ENCODE peak calls at places on chromosomes 11 and 22, in seven cellular contexts. M is AG09309, H is suprapubic skin, V is A549, Z is Peyer's patch, K is right atrium auricular region, W is body of pancreas. D is an unnamed sample.

GRCh38 chr22:25630446-25630845 is 66.0 kb downstream of the GRK3 start:
- DNase-seq in K (no peak), Z (no peak), W (no peak), H (no peak), V (no peak), M (no peak), D (no peak)

GRCh38 chr11:63888170-63889086 is 28.5 kb downstream of the RCOR2 start:
- DNase-seq in Z (peak; percentile 72), W (peak; percentile 78), V (peak; percentile 32), H (no peak), K (peak; percentile 73), M (no peak), D (peak; percentile 81)

GRCh38 chr11:67356867-67357561 is 3.7 kb upstream of the POLD4 start:
- DNase-seq in V (peak; percentile 90), M (no peak), H (no peak), W (peak; percentile 75), Z (peak; percentile 53), K (peak; percentile 78), D (peak; percentile 66)

GRCh38 chr22:30887861-30888260 is 80.7 kb downstream of the MORC2 start:
- DNase-seq in K (no peak), W (no peak), M (no peak), V (no peak), H (peak; percentile 58), Z (no peak), D (no peak)

GRCh38 chr11:64003807-64004589 is 17.8 kb downstream of the OTUB1 start:
- DNase-seq in W (peak; percentile 26), K (no peak), H (no peak), M (no peak), Z (no peak), V (peak; percentile 73), D (no peak)

GRCh38 chr11:37504925-37505324 is 906.9 kb upstream of the RAG2 start:
- DNase-seq in W (no peak), Z (no peak), M (no peak), H (no peak), V (no peak), K (no peak), D (peak; percentile 97)

GRCh38 chr11:87097582-87097981 is 59.8 kb downstream of the TMEM135 start:
- DNase-seq in K (no peak), M (no peak), Z (no peak), W (peak; percentile 55), V (peak; percentile 63), H (no peak), D (peak; percentile 46)

GRCh38 chr11:128687321-128687720 is 6.6 kb upstream of the FLI1 start:
- DNase-seq in M (no peak), V (no peak), K (no peak), H (no peak), W (no peak), Z (no peak), D (peak; percentile 49)

GRCh38 chr22:41603873-41604332 is 14.3 kb upstream of the PMM1 start:
- DNase-seq in Z (peak; percentile 27), W (no peak), H (no peak), K (no peak), M (no peak), V (no peak), D (no peak)

GRCh38 chr22:28188480-28188879 is 269.4 kb upstream of the PITPNB start:
- DNase-seq in M (no peak), K (no peak), V (no peak), W (no peak), H (no peak), Z (no peak), D (no peak)

GRCh38 chr22:30826670-30827355 is 132.1 kb downstream of the OSBP2 start:
- DNase-seq in Z (no peak), M (no peak), W (no peak), H (peak; percentile 56), V (no peak), K (no peak), D (no peak)

GRCh38 chr11:110376711-110377324 is 52.9 kb upstream of the FDX1 start:
- DNase-seq in V (peak; percentile 87), Z (peak; percentile 47), H (no peak), M (peak; percentile 42), W (peak; percentile 84), K (peak; percentile 76), D (peak; percentile 85)

GRCh38 chr11:93512073-93512475 is 31.1 kb downstream of the SMCO4 start:
- DNase-seq in V (no peak), H (no peak), K (no peak), W (no peak), M (no peak), Z (no peak), D (no peak)

DNA sequence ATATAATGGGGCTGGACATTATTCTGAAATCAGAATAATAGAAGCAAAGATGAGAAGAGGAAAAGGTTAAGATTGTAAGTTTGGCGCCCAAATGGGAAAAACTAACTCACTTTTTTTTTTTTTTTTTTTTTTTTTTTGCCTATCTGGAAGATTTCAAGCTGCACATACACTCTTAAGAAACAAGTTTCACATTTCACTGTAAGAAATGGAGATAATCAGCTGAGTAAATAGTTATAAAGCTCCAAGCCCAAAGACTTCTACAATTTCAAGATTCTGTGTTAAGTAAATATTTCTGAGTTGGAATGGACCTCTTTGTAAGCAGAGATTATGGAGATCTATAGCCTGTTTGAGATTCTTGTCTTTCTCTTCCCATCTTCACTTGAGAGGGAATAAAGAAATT is 140.0 kb downstream of the SLC17A6 start:
- DNase-seq in W (no peak), M (no peak), K (no peak), Z (no peak), V (no peak), H (no peak), D (no peak)
- TF ChIP-seq CTCF in W (no peak), M (no peak), K (no peak), Z (no peak), V (no peak), H (no peak), D (no peak)

GRCh38 chr11:65112226-65112550 is 516 bp downstream of the TM7SF2 start:
- DNase-seq in M (no peak), H (no peak), V (no peak), K (no peak), W (no peak), Z (no peak), D (no peak)

GRCh38 chr11:65110354-65110861 is 1.3 kb upstream of the TM7SF2 start:
- DNase-seq in Z (peak; percentile 92), W (peak; percentile 94), M (no peak), K (peak; percentile 92), H (peak; percentile 94), V (peak; percentile 81), D (peak; percentile 72)

GRCh38 chr11:65111537-65112225 is at the start of gene TM7SF2:
- DNase-seq in H (peak; percentile 98), M (peak; percentile 35), W (peak; percentile 98), K (peak; percentile 97), Z (peak; percentile 99), V (peak; percentile 95), D (peak; percentile 85)

GRCh38 chr11:65112551-65113360 is 1.1 kb downstream of the TM7SF2 start:
- DNase-seq in K (no peak), M (no peak), H (peak; percentile 80), Z (peak; percentile 75), V (peak; percentile 53), W (peak; percentile 75), D (no peak)

DNA sequence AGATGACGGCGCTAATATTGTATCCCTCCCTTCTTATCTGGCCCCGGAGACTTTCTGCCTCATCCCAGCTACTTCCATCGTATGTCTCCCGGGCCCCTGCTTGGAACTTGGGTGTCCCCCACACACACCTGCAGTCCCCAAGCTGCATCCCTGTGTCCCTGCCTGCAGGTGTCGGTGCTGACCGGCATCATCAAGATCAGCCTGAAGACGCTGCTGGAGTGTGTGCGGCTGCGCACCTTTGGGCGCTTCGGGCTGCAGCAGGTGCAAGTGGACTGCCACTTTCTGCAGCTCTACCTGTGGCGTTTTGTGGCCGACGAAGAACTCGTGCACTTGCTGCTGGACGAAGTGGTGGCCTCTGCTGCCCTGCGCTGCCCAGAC is 524 bp upstream of the TM7SF2 start:
- DNase-seq in K (no peak), V (no peak), M (no peak), W (no peak), Z (no peak), H (peak; percentile 73), D (no peak)
- H3K4me3 ChIP-seq in K (no peak overlapping the region), V (no peak overlapping the region), M (no peak overlapping the region), W (no peak overlapping the region), Z (no peak overlapping the region), H (peak overlapping the region; percentile 61), D (no peak overlapping the region)

GRCh38 chr11:102539567-102539966 is 9.0 kb upstream of the MMP7 start:
- DNase-seq in Z (no peak), K (no peak), W (no peak), V (no peak), H (no peak), M (no peak), D (no peak)

GRCh38 chr11:102528618-102529017 is 1.9 kb downstream of the MMP7 start:
- DNase-seq in K (no peak), H (no peak), M (no peak), V (no peak), W (no peak), Z (no peak), D (no peak)

GRCh38 chr11:102530558-102530957 is at the start of gene MMP7:
- DNase-seq in K (no peak), V (peak; percentile 59), M (no peak), Z (no peak), W (no peak), H (no peak), D (peak; percentile 61)

DNA sequence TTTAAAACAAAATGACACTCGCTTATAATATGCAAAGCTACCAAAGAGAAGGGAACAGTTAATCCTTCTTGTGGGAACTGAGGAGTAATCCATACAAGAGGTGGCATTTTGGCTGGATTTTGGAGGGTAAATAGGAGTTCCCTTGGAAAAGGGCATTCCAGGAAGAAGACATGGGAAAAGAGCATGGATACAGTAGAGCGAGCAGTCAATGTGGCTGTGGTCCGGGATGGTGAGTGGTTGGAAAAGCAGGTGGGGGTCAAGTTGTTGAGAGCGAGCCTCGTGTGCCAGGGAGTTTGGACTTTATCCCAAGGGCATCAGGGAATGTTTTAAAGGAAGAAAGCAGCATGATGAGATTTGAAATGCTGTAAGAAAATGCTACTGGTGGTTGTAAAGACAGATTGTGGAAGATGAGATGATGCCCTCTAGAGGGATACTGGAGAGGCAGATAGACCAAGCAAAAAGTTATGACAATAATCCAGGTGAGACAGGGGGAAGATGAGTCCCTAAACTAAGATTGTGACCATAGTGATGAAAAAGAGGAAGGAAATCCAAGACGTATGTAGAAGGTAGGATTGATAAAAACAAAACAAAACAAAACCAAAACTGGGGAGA is 3.8 kb upstream of the MMP7 start:
- DNase-seq in W (no peak), V (no peak), Z (no peak), M (no peak), H (no peak), K (no peak), D (no peak)
- TF ChIP-seq CTCF in W (no peak), V (no peak), Z (no peak), M (peak; percentile 41), H (no peak), K (no peak), D (peak; percentile 35)

DNA sequence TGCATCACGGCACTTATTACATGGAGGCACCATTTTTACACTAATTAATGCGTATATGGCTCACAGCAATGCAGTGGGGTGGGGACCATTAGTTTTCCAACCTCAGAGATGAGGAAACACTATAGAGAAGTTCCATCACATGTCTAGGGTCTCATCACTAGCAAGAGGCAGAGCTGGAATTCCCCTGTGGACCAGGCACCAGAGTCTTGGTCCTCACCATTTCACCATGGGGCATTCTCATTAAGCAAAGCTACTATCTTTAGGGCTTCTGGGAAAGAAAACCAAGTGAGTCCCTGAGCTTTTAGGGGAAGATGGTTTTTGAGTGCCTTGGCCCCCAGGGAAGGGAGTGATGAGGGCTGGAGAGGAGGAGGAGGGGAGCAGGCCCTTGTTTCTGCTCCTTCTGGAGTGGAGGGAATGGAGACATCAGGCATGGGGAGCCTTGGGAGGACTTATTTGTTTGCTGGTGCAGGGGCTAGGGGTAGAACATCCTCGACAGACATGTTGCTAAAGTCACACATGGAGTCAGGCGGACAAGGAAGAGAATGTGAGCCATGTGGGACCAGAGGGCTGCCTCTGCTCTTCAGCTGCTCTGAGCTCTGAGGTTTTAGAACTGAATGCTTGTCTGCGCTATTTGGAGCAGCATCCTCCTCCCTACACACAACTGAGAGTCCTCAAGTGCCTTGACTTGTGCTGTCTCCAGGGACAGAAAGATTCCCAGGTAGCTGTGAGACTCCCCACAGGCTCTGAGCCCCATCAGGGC is 40.3 kb upstream of the ZBED5 start:
- DNase-seq in Z (no peak), K (no peak), M (no peak), H (no peak), V (no peak), W (no peak), D (no peak)
- H3K4me3 ChIP-seq in Z (no peak overlapping the region), K (no peak overlapping the region), M (no peak overlapping the region), H (no peak overlapping the region), V (no peak overlapping the region), W (no peak overlapping the region), D (no peak overlapping the region)